ENCODE peak calls at places on chromosome 9, in seven cellular contexts. U is transverse colon, R is GM12878, F is IMR-90, P is stomach, A is adrenal gland, M is A549. X is an unnamed sample.

GRCh38 chr9:77495834-77496671 is 152.1 kb downstream of the GNA14 start:
- DNase-seq in U (no peak), M (peak), R (no peak), F (peak), A (peak), P (no peak), X (peak)

GRCh38 chr9:33524431-33524947 is 438 bp downstream of the ANKRD18B start:
- DNase-seq in P (no peak), A (no peak), U (no peak), R (no peak), M (peak), F (no peak), X (no peak)

GRCh38 chr9:13596383-13596970 is 317.0 kb upstream of the MPDZ start:
- DNase-seq in R (no peak), U (no peak), A (no peak), F (no peak), P (no peak), M (no peak), X (no peak)

GRCh38 chr9:128933731-128934130 is 12.9 kb downstream of the PHYHD1 start:
- DNase-seq in A (no peak), M (no peak), R (no peak), U (no peak), P (no peak), F (no peak), X (peak)

GRCh38 chr9:109315889-109316640 is 4.8 kb downstream of the EPB41L4B start:
- DNase-seq in A (peak), M (peak), F (peak), U (peak), R (no peak), P (peak), X (no peak)

GRCh38 chr9:69340631-69341030 is 15.6 kb downstream of the ENTREP1 start:
- DNase-seq in A (no peak), F (no peak), R (no peak), P (no peak), U (no peak), M (no peak), X (no peak)

GRCh38 chr9:34578241-34579096 is 11.1 kb downstream of the CNTFR start:
- DNase-seq in P (no peak), A (no peak), F (peak), M (no peak), U (no peak), R (no peak), X (no peak)

GRCh38 chr9:37300620-37301368 is 121.7 kb upstream of the GRHPR start:
- DNase-seq in A (peak), U (no peak), R (no peak), M (no peak), P (no peak), F (peak), X (no peak)

GRCh38 chr9:110969971-110970381 is 68.3 kb downstream of the LPAR1 start:
- DNase-seq in A (no peak), R (no peak), P (no peak), M (peak), U (no peak), F (peak), X (no peak)

GRCh38 chr9:137034039-137034708 is 2.3 kb upstream of the FUT7 start:
- DNase-seq in F (no peak), A (no peak), R (no peak), U (peak), M (no peak), P (peak), X (no peak)
- TF ChIP-seq POLR2A in F (no peak), A (no peak), R (no peak), U (no peak), M (no peak), P (no peak), X (no peak)

GRCh38 chr9:113150670-113151591 is at the start of gene SLC31A2:
- DNase-seq in R (peak), M (peak), F (peak), A (peak), P (peak), U (peak), X (peak)
- TF ChIP-seq CTCF in R (peak), M (peak), F (peak), A (no peak), P (no peak), U (peak), X (no peak)

GRCh38 chr9:112477330-112477729 is 9.3 kb upstream of the KIAA1958 start:
- DNase-seq in R (no peak), U (no peak), A (no peak), P (no peak), F (no peak), M (no peak), X (no peak)
- TF ChIP-seq POLR2A in R (no peak), U (no peak), A (no peak), P (no peak), F (no peak), M (no peak), X (no peak)

DNA sequence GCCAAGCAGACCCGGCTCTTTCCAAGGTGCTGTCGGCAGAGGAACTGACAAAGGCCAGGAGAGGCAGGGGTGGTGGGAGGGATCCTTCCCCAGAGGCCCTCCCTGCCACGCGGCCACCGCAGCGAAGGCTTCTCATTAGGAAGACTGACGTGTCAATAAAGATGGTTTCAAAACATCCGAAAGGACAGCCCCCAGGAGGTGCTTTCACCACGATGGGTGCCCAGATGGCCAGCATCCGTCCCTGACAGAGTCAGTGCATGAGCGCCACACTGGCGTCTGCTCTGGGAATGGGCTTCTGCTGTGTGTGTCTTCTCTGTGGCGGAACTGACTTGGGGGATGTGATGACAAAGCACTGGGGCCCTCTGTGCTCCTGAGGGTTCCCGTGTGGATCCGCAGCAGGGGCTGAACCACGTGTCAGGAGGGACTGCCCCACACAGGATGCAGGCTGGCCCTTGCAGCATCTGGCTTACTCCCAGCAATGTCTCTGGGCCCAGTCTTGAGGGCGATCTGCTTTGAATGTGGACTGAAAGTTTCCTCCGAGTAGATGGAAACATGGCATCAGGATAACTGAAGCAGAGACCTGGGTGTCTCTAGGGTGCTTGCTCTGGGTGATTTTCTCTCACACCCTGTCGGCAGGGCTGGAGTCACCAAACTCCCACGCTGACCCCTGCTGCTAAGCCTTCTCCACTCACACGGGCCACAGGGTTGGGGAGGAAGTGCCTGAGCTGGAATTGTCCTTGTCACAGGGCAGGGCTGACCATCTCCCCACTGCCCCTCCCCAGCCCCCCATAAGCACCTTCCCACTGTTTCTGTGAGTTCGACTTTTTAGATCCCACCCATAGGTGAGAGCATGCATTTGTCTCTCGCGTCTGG is 213.2 kb downstream of the FANCC start:
- DNase-seq in R (no peak), A (no peak), F (no peak), M (no peak), P (no peak), U (no peak), X (peak)
- TF ChIP-seq CTCF in R (no peak), A (no peak), F (no peak), M (no peak), P (no peak), U (no peak), X (no peak)

DNA sequence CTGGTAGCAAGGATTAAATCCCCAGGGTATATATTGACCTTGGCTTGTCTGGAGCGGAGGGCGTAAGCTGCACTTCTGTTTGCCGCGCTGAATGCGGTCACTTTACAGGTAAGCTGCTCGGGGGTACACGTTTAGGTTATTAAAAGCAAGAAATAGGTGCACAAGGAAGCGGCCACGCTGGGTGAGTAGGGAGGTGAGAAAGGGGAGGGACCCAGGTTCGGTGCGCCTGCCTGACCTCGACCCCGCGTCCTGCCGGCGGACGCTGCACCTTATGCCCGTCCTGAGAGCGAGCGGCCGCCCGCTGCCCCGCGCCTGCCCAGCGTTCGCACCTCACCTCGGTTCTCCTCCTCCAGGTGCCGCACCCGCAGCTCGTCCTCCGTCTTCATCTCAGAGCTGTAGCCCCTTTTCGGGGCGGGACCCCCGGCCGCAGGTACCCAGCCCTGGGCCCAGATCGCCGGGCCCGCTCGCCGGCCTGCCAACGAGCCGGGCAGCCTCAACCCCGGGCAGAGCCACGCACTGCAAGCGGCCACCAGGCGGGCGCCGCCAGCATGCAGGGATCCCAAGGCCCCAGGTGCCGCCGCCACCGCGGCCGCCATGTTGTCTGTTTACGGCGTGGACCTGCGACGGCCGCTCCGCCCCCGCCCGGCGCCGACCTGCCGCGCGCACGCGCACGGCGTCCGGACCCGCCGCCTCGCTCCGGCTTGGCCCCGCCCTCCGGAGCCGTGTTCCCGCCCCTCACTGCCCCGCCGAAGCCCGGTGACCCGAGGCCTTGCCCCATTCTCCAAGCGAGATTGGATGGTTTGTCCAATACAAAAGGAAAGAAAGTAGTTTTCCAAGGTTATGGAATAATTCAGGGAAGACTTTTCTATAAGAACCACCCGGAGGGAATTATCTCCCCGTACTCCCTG is at the start of gene AUH:
- DNase-seq in R (peak), M (peak), F (peak), U (peak), A (peak), P (peak), X (peak)
- TF ChIP-seq POLR2A in R (peak), M (peak), F (peak), U (peak), A (peak), P (no peak), X (no peak)

GRCh38 chr9:98983295-98984268 is 39.9 kb downstream of the COL15A1 start:
- DNase-seq in F (peak), P (no peak), U (no peak), M (no peak), R (no peak), A (no peak), X (peak)
- TF ChIP-seq CTCF in F (no peak), P (no peak), U (no peak), M (no peak), R (no peak), A (no peak), X (no peak)

GRCh38 chr9:129933709-129934586 is 98.7 kb downstream of the USP20 start:
- DNase-seq in U (no peak), R (no peak), F (peak), M (no peak), P (no peak), A (no peak), X (no peak)
- TF ChIP-seq POLR2A in U (no peak), R (no peak), F (no peak), M (no peak), P (no peak), A (no peak), X (no peak)

GRCh38 chr9:98256632-98257218 is 1.3 kb upstream of the TBC1D2 start:
- DNase-seq in U (no peak), R (no peak), A (no peak), P (no peak), F (no peak), M (no peak), X (no peak)
- TF ChIP-seq CTCF in U (no peak), R (no peak), A (no peak), P (no peak), F (no peak), M (no peak), X (no peak)

DNA sequence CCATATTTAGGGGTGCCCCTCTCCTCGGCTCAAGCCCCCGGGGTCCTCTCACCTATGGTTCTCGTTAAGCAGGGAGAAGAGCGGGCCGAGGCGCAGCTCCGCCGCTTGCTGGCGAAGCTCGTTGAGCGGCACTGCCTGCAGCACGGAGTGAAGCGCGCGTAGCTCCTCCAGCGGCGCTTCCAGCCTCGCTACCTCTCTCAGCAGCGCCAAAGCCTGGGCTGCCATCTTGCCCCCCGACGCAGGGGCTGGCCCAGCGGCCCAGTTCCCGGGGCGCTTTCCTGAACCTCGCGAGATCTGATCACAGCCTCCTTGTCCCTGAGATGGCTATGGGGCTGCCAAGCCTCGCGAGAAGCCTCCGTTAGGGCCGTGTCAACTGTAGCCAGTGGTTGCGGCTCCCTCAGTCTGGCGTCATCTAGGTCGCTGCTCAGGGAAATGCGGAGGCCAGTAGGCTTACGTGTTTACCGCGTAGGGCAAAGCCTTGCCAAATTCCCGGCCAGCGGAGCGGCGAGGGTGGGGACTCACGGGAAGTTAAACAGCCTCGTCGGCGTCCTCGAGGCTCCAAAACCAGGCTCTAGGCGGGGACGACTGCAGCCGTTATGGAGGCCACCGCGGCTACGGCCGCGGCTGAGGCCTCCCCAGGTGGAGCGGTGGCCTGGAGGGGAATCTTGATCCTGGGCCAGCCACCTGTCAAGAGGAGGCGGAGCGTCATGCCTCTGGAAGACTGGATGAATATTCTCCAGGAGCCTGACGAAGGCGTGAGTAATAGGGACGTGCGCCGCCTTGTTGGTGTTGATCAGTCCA is at the start of gene PSMD5:
- DNase-seq in P (peak), R (peak), M (peak), F (peak), U (peak), A (peak), X (peak)
- TF ChIP-seq POLR2A in P (no peak), R (peak), M (peak), F (peak), U (peak), A (peak), X (peak)

GRCh38 chr9:10265102-10265708 is 347.6 kb downstream of the PTPRD start:
- DNase-seq in U (no peak), A (no peak), P (no peak), R (no peak), M (no peak), F (peak), X (no peak)

GRCh38 chr9:10272830-10273229 is 340.0 kb downstream of the PTPRD start:
- DNase-seq in M (no peak), U (no peak), R (no peak), F (no peak), P (no peak), A (no peak), X (no peak)

GRCh38 chr9:10274156-10274555 is 338.6 kb downstream of the PTPRD start:
- DNase-seq in F (no peak), M (no peak), A (no peak), R (no peak), U (no peak), P (no peak), X (no peak)

GRCh38 chr9:10268500-10269485 is 344.0 kb downstream of the PTPRD start:
- DNase-seq in R (no peak), P (peak), M (peak), A (peak), F (peak), U (no peak), X (no peak)
- TF ChIP-seq CTCF in R (peak), P (no peak), M (no peak), A (peak), F (peak), U (no peak), X (no peak)

X was measured in sigmoid colon.